ENCODE peak calls at places on chromosomes 4 and X, in five cellular contexts. One of them, this sample, is unnamed.

GRCh38 chrX:70038951-70039350 is 10.8 kb downstream of the AWAT2 start:
- DNase-seq in T-helper 2 cell: no peak
- DNase-seq in cardiac muscle cell: no peak
- DNase-seq in NCI-H460: no peak
- DNase-seq in RWPE2: no peak
- DNase-seq in this sample: no peak

GRCh38 chr4:48296330-48296729 is 26.7 kb upstream of the TEC start:
- DNase-seq in T-helper 2 cell: peak
- DNase-seq in cardiac muscle cell: no peak
- DNase-seq in NCI-H460: no peak
- DNase-seq in RWPE2: no peak
- DNase-seq in this sample: no peak

GRCh38 chr4:54539500-54540029 is 118.2 kb upstream of the KIT start:
- DNase-seq in T-helper 2 cell: no peak
- DNase-seq in cardiac muscle cell: peak
- DNase-seq in NCI-H460: peak
- DNase-seq in RWPE2: no peak
- DNase-seq in this sample: no peak

GRCh38 chr4:108796173-108796572 is 33.3 kb upstream of the ETNPPL start:
- DNase-seq in T-helper 2 cell: no peak
- DNase-seq in cardiac muscle cell: no peak
- DNase-seq in NCI-H460: no peak
- DNase-seq in RWPE2: no peak
- DNase-seq in this sample: no peak

GRCh38 chrX:153032397-153033118 is 23.7 kb upstream of the PNMA3 start:
- DNase-seq in T-helper 2 cell: peak
- DNase-seq in cardiac muscle cell: peak
- DNase-seq in NCI-H460: peak
- DNase-seq in RWPE2: no peak
- DNase-seq in this sample: peak

GRCh38 chr4:98614655-98615054 is 43.8 kb downstream of the TSPAN5 start:
- DNase-seq in T-helper 2 cell: no peak
- DNase-seq in cardiac muscle cell: no peak
- DNase-seq in NCI-H460: no peak
- DNase-seq in RWPE2: no peak
- DNase-seq in this sample: no peak

GRCh38 chrX:24607616-24608015 is 39.5 kb downstream of the PCYT1B start:
- DNase-seq in T-helper 2 cell: no peak
- DNase-seq in cardiac muscle cell: peak
- DNase-seq in NCI-H460: no peak
- DNase-seq in RWPE2: no peak
- DNase-seq in this sample: no peak

GRCh38 chr4:127732623-127733199 is 2.5 kb downstream of the SLC25A31 start:
- DNase-seq in T-helper 2 cell: no peak
- DNase-seq in cardiac muscle cell: peak
- DNase-seq in NCI-H460: peak
- DNase-seq in RWPE2: no peak
- DNase-seq in this sample: no peak

GRCh38 chr4:31807036-31807435 is 1086.9 kb downstream of the PCDH7 start:
- DNase-seq in T-helper 2 cell: no peak
- DNase-seq in cardiac muscle cell: peak
- DNase-seq in NCI-H460: no peak
- DNase-seq in RWPE2: no peak
- DNase-seq in this sample: no peak

GRCh38 chr4:14434916-14435315 is 567.4 kb upstream of the CPEB2 start:
- DNase-seq in T-helper 2 cell: no peak
- DNase-seq in cardiac muscle cell: peak
- DNase-seq in NCI-H460: no peak
- DNase-seq in RWPE2: no peak
- DNase-seq in this sample: no peak

GRCh38 chr4:112119358-112119783 is 25.9 kb upstream of the FAM241A start:
- DNase-seq in T-helper 2 cell: no peak
- DNase-seq in cardiac muscle cell: no peak
- DNase-seq in NCI-H460: no peak
- DNase-seq in RWPE2: no peak
- DNase-seq in this sample: no peak

GRCh38 chrX:331772-332495 is 13.3 kb upstream of the GTPBP6 start:
- DNase-seq in T-helper 2 cell: no peak
- DNase-seq in cardiac muscle cell: no peak
- DNase-seq in NCI-H460: no peak
- DNase-seq in RWPE2: peak
- DNase-seq in this sample: no peak

GRCh38 chr4:107444-108429 is 16.6 kb upstream of the ZNF718 start:
- DNase-seq in T-helper 2 cell: no peak
- DNase-seq in cardiac muscle cell: no peak
- DNase-seq in NCI-H460: no peak
- DNase-seq in RWPE2: no peak
- DNase-seq in this sample: no peak

GRCh38 chr4:40423735-40424134 is 88.6 kb downstream of the CHRNA9 start:
- DNase-seq in T-helper 2 cell: no peak
- DNase-seq in cardiac muscle cell: peak
- DNase-seq in NCI-H460: peak
- DNase-seq in RWPE2: no peak
- DNase-seq in this sample: no peak

GRCh38 chr4:26731342-26731741 is 129.3 kb upstream of the STIM2 start:
- DNase-seq in T-helper 2 cell: no peak
- DNase-seq in cardiac muscle cell: no peak
- DNase-seq in NCI-H460: no peak
- DNase-seq in RWPE2: no peak
- DNase-seq in this sample: no peak

GRCh38 chr4:17578482-17578891 is 1.5 kb downstream of the LAP3 start:
- DNase-seq in T-helper 2 cell: peak
- DNase-seq in cardiac muscle cell: no peak
- DNase-seq in NCI-H460: no peak
- DNase-seq in RWPE2: no peak
- DNase-seq in this sample: no peak

GRCh38 chrX:12223650-12224049 is 85.4 kb downstream of the FRMPD4 start:
- DNase-seq in T-helper 2 cell: no peak
- DNase-seq in cardiac muscle cell: no peak
- DNase-seq in NCI-H460: no peak
- DNase-seq in RWPE2: no peak
- DNase-seq in this sample: no peak

GRCh38 chrX:154019061-154019621 is 561 bp downstream of the IRAK1 start:
- DNase-seq in T-helper 2 cell: no peak
- DNase-seq in cardiac muscle cell: no peak
- DNase-seq in NCI-H460: no peak
- DNase-seq in RWPE2: no peak
- DNase-seq in this sample: no peak

GRCh38 chr4:94766856-94767255 is 9.1 kb downstream of the BMPR1B start:
- DNase-seq in T-helper 2 cell: no peak
- DNase-seq in cardiac muscle cell: no peak
- DNase-seq in NCI-H460: no peak
- DNase-seq in RWPE2: no peak
- DNase-seq in this sample: no peak

GRCh38 chr4:185721949-185722316 is 90.1 kb downstream of the SORBS2 start:
- DNase-seq in T-helper 2 cell: no peak
- DNase-seq in cardiac muscle cell: peak
- DNase-seq in NCI-H460: peak
- DNase-seq in RWPE2: no peak
- DNase-seq in this sample: no peak

GRCh38 chr4:8284391-8284790 is 14.8 kb downstream of the HTRA3 start:
- DNase-seq in T-helper 2 cell: no peak
- DNase-seq in cardiac muscle cell: no peak
- DNase-seq in NCI-H460: no peak
- DNase-seq in RWPE2: no peak
- DNase-seq in this sample: no peak

GRCh38 chr4:175369087-175369486 is 443.0 kb downstream of the GPM6A start:
- DNase-seq in T-helper 2 cell: no peak
- DNase-seq in cardiac muscle cell: no peak
- DNase-seq in NCI-H460: no peak
- DNase-seq in RWPE2: no peak
- DNase-seq in this sample: no peak

GRCh38 chr4:40238700-40239548 is 42.1 kb downstream of the RHOH start:
- DNase-seq in T-helper 2 cell: peak
- DNase-seq in cardiac muscle cell: no peak
- DNase-seq in NCI-H460: no peak
- DNase-seq in RWPE2: no peak
- DNase-seq in this sample: peak

GRCh38 chr4:186904104-186904503 is 180.4 kb upstream of the FAT1 start:
- DNase-seq in T-helper 2 cell: no peak
- DNase-seq in cardiac muscle cell: peak
- DNase-seq in NCI-H460: peak
- DNase-seq in RWPE2: no peak
- DNase-seq in this sample: no peak

GRCh38 chr4:170091069-170091696 is 1.4 kb upstream of the AADAT start:
- DNase-seq in T-helper 2 cell: no peak
- DNase-seq in cardiac muscle cell: no peak
- DNase-seq in NCI-H460: no peak
- DNase-seq in RWPE2: no peak
- DNase-seq in this sample: no peak

GRCh38 chrX:39195156-39195555 is 393.9 kb downstream of the MID1IP1 start:
- DNase-seq in T-helper 2 cell: no peak
- DNase-seq in cardiac muscle cell: no peak
- DNase-seq in NCI-H460: no peak
- DNase-seq in RWPE2: no peak
- DNase-seq in this sample: no peak

GRCh38 chr4:54971474-54971950 is 153.9 kb downstream of the KDR start:
- DNase-seq in T-helper 2 cell: no peak
- DNase-seq in cardiac muscle cell: peak
- DNase-seq in NCI-H460: peak
- DNase-seq in RWPE2: no peak
- DNase-seq in this sample: no peak

GRCh38 chr4:38178666-38178995 is 218.4 kb downstream of the PTTG2 start:
- DNase-seq in T-helper 2 cell: no peak
- DNase-seq in cardiac muscle cell: no peak
- DNase-seq in NCI-H460: no peak
- DNase-seq in RWPE2: no peak
- DNase-seq in this sample: no peak

GRCh38 chr4:56289934-56290333 is 97.4 kb downstream of the AASDH start:
- DNase-seq in T-helper 2 cell: no peak
- DNase-seq in cardiac muscle cell: peak
- DNase-seq in NCI-H460: no peak
- DNase-seq in RWPE2: no peak
- DNase-seq in this sample: no peak

GRCh38 chrX:2874222-2875135 is 45.7 kb downstream of the GYG2 start:
- DNase-seq in T-helper 2 cell: no peak
- DNase-seq in cardiac muscle cell: no peak
- DNase-seq in NCI-H460: no peak
- DNase-seq in RWPE2: no peak
- DNase-seq in this sample: no peak